ENCODE peak calls at places on chromosomes 6 and 20, in four cellular contexts. J is GM12878, Y is HepG2, R is K562. L is an unnamed sample.

GRCh38 chr6:61894536-61894935 is 391.5 kb downstream of the KHDRBS2 start:
- DNase-seq in Y (no peak), J (no peak), R (no peak), L (no peak)

GRCh38 chr20:63694596-63695418 is 1.6 kb upstream of the TNFRSF6B start:
- DNase-seq in R (no peak), J (no peak), Y (no peak), L (no peak)

GRCh38 chr6:73969982-73970960 is 274.3 kb downstream of the CD109 start:
- DNase-seq in Y (peak; percentile 52), R (peak; percentile 34), J (no peak), L (no peak)

GRCh38 chr6:46323966-46324622 is 153.3 kb upstream of the ENPP5 start:
- DNase-seq in J (no peak), R (no peak), Y (no peak), L (no peak)

GRCh38 chr6:90896165-90896549 is 309.3 kb upstream of the MAP3K7 start:
- DNase-seq in R (no peak), Y (no peak), J (no peak), L (no peak)

GRCh38 chr6:83378621-83379388 is 52.0 kb downstream of the ME1 start:
- DNase-seq in R (no peak), J (no peak), Y (no peak), L (no peak)

GRCh38 chr20:11502051-11502450 is 415.6 kb upstream of the BTBD3 start:
- DNase-seq in J (no peak), R (no peak), Y (no peak), L (no peak)

GRCh38 chr20:47360207-47360488 is 3.6 kb upstream of the ZMYND8 start:
- DNase-seq in R (no peak), J (no peak), Y (peak; percentile 69), L (no peak)

GRCh38 chr6:33794910-33795615 is 6.1 kb upstream of the LEMD2 start:
- DNase-seq in R (no peak), J (no peak), Y (peak; percentile 40), L (no peak)

GRCh38 chr20:4573564-4574355 is 147.9 kb upstream of the PRND start:
- DNase-seq in R (no peak), Y (no peak), J (no peak), L (no peak)

GRCh38 chr6:117327149-117328004 is 62.0 kb downstream of the VGLL2 start:
- DNase-seq in J (no peak), R (no peak), Y (no peak), L (no peak)

GRCh38 chr6:166742981-166743380 is 115.9 kb upstream of the RPS6KA2 start:
- DNase-seq in R (no peak), J (no peak), Y (no peak), L (no peak)

GRCh38 chr6:13830803-13831202 is 16.4 kb upstream of the MCUR1 start:
- DNase-seq in R (no peak), Y (no peak), J (no peak), L (no peak)

GRCh38 chr6:75283907-75284284 is 696 bp downstream of the TMEM30A start:
- DNase-seq in Y (no peak), R (peak; percentile 29), J (no peak), L (no peak)

GRCh38 chr6:3956054-3956453 is 106.9 kb downstream of the FAM50B start:
- DNase-seq in Y (peak; percentile 39), R (no peak), J (no peak), L (no peak)

GRCh38 chr6:44667668-44668390 is 280.3 kb downstream of the CDC5L start:
- DNase-seq in Y (peak; percentile 39), J (no peak), R (peak; percentile 54), L (peak; percentile 68)

GRCh38 chr6:72530152-72530551 is 91.7 kb upstream of the KCNQ5 start:
- DNase-seq in J (no peak), Y (no peak), R (no peak), L (no peak)

GRCh38 chr20:37388831-37389230 is 42.9 kb downstream of the SRC start:
- DNase-seq in Y (no peak), J (no peak), R (no peak), L (no peak)

GRCh38 chr6:3939964-3940363 is 90.8 kb downstream of the FAM50B start:
- DNase-seq in J (no peak), R (peak; percentile 62), Y (no peak), L (no peak)

GRCh38 chr20:9103955-9104354 is 35.1 kb downstream of the PLCB4 start:
- DNase-seq in Y (no peak), J (no peak), R (no peak), L (no peak)

GRCh38 chr6:36595168-36595818 is 1.1 kb downstream of the SRSF3 start:
- DNase-seq in Y (peak; percentile 52), J (no peak), R (peak; percentile 66), L (no peak)

GRCh38 chr20:635609-636338 is 17.2 kb downstream of the SRXN1 start:
- DNase-seq in J (no peak), Y (no peak), R (no peak), L (no peak)

GRCh38 chr6:1436334-1437306 is 47.2 kb downstream of the FOXF2 start:
- DNase-seq in Y (peak; percentile 67), J (peak; percentile 30), R (peak; percentile 73), L (peak; percentile 52)

GRCh38 chr6:127198549-127198948 is 68.1 kb upstream of the RNF146 start:
- DNase-seq in Y (no peak), R (no peak), J (no peak), L (no peak)

GRCh38 chr20:33859157-33859695 is 48.1 kb downstream of the CHMP4B start:
- DNase-seq in Y (peak; percentile 37), R (no peak), J (no peak), L (no peak)

GRCh38 chr6:130526466-130526865 is 160.6 kb downstream of the TMEM200A start:
- DNase-seq in J (no peak), Y (no peak), R (no peak), L (no peak)

GRCh38 chr6:41716516-41717446 is 18.6 kb downstream of the TFEB start:
- DNase-seq in Y (no peak), J (no peak), R (no peak), L (no peak)

GRCh38 chr20:61055130-61055529 is 196.9 kb upstream of the CDH4 start:
- DNase-seq in J (no peak), Y (no peak), R (no peak), L (no peak)

GRCh38 chr20:61056627-61057312 is 195.3 kb upstream of the CDH4 start:
- DNase-seq in R (no peak), J (no peak), Y (no peak), L (no peak)

GRCh38 chr20:61056136-61056535 is 195.9 kb upstream of the CDH4 start:
- DNase-seq in R (no peak), J (no peak), Y (no peak), L (no peak)

GRCh38 chr20:61054411-61054810 is 197.7 kb upstream of the CDH4 start:
- DNase-seq in R (no peak), Y (no peak), J (no peak), L (no peak)

GRCh38 chr20:61055642-61056041 is 196.4 kb upstream of the CDH4 start:
- DNase-seq in J (no peak), R (no peak), Y (no peak), L (no peak)
- TF ChIP-seq CBFB in J (no peak), R (no peak), Y (no peak), L (no peak)

DNA sequence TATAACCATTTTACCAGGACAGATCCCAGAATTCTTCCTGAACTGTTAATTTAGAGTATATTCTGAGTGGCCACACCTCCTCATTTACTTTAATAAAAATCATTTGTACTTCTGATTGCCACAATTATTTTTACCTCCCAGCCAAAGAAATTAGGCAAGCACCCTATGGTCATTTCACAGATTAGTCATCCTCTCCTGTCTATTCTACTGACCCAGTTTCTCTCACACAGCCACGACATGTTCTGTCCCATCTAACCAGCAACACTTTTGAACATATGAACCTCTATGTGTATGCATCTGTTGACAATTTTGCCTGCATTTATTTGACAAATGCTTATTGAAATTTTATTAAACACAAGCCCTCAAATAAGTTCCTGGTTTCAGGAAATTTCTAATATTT is 202.6 kb upstream of the STXBP5 start:
- DNase-seq in J (no peak), R (no peak), Y (no peak), L (no peak)
- TF ChIP-seq CBFB in J (no peak), R (no peak), Y (no peak), L (no peak)

DNA sequence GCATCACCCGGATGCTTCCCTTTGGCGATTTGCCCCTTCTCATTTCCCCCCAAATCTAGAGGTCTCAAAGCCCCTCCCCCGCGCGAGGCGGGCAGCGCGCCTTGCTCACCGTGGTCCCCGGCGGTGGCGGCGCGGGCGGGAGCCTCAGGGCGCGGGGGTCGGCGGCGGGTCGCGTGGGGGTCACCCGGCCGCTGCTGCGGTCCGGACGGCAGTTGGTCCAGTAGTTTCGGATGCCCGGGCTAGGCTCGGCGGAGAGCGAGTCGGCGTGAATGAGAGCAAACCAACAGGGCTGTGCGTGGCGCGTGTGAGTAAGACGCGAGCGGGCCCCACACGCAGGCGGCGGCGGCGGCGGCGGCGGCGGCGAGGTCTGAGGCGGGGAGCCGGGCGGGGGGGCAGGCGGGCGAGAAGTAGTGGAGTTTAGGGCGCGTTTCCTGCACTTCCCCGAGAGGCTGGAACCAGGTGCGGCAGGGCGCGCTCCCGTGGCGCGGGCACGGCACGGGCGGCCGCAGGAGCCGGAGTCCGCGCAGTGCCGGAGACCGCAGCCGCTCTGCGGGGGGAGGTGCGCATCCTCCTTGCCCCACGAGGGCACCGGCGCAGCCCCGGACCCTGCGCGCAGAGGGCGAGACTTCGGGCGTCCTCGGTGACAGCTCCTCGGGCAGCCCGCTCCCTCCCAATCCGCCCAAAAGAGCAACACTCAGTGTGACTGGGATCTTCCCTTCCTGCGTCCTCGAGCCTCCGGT is 567 bp downstream of the HS3ST5 start:
- DNase-seq in J (no peak), R (no peak), Y (no peak), L (peak; percentile 59)
- TF ChIP-seq CBFB in J (no peak), R (no peak), Y (no peak), L (no peak)

DNA sequence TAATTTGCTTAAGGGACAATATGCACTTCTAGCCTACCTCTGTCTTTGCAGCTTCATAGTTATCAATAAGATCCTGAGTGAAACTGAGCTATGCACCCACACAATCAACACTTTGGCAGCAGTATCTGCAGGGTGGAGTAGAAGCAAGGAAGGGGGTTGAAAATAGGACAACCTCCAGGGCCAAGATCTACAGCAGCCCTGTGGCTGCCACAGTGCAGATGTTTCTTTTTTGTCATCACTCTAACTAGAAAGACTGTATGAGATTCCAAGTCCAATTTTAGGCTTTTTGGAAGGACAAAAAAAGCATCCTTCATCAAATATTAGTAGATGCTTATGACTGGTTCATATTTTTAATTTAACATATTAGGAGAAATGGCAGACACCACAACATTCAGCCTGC is 336.1 kb upstream of the CITED2 start:
- DNase-seq in J (no peak), Y (no peak), R (no peak), L (no peak)
- TF ChIP-seq CBFB in J (no peak), Y (no peak), R (no peak), L (no peak)

L was measured in WTC11.